ENCODE peak calls at places on chromosomes 13 and 19, in nine cellular contexts. A is PC-3, Q is OCI-LY7, U is GM23338, J is neural progenitor cell, E is hepatocyte, G is MM.1S, L is HCT116, K is SK-N-SH. F is an unnamed sample.

GRCh38 chr13:34153428-34154180 is 335.7 kb downstream of the RFC3 start:
- DNase-seq in J (no peak), L (no peak), U (peak), G (no peak), K (no peak), E (no peak), Q (no peak), A (no peak), F (no peak)

GRCh38 chr19:50718255-50719118 is 1.1 kb downstream of the SHANK1 start:
- DNase-seq in Q (no peak), A (no peak), K (peak), U (peak), E (no peak), L (no peak), J (peak), G (no peak), F (peak)

GRCh38 chr13:83880275-83881027 is 1.8 kb downstream of the SLITRK1 start:
- DNase-seq in A (no peak), L (no peak), K (no peak), Q (no peak), J (peak), G (no peak), U (peak), E (no peak), F (no peak)

GRCh38 chr19:8335343-8336071 is 7.6 kb downstream of the KANK3 start:
- DNase-seq in J (no peak), A (no peak), G (no peak), E (no peak), K (peak), L (no peak), Q (no peak), U (peak), F (peak)

GRCh38 chr13:40148103-40148502 is 492.6 kb downstream of the COG6 start:
- DNase-seq in J (no peak), K (no peak), L (no peak), A (no peak), G (no peak), U (no peak), Q (no peak), E (no peak), F (no peak)

GRCh38 chr19:56423985-56424353 is 19.8 kb downstream of the ZNF583 start:
- DNase-seq in A (no peak), Q (no peak), J (no peak), G (no peak), E (no peak), L (no peak), K (no peak), U (no peak), F (no peak)

GRCh38 chr19:19405919-19406877 is 723 bp downstream of the GATAD2A start:
- DNase-seq in K (peak), E (peak), J (peak), U (peak), Q (peak), L (no peak), G (peak), A (peak), F (peak)

GRCh38 chr13:111919826-111920225 is 147.1 kb upstream of the SOX1 start:
- DNase-seq in Q (no peak), A (no peak), K (no peak), J (no peak), G (no peak), U (no peak), E (no peak), L (no peak), F (no peak)

GRCh38 chr13:108917581-108917980 is 288.2 kb downstream of the MYO16 start:
- DNase-seq in Q (no peak), A (peak), U (no peak), K (no peak), L (no peak), E (no peak), G (no peak), J (no peak), F (peak)

GRCh38 chr19:48632692-48633147 is 4.5 kb downstream of the DBP start:
- DNase-seq in E (peak), J (no peak), A (no peak), U (no peak), K (no peak), L (no peak), G (peak), Q (no peak), F (peak)

GRCh38 chr13:91729859-91730258 is 331.4 kb downstream of the GPC5 start:
- DNase-seq in U (no peak), Q (no peak), L (no peak), E (no peak), K (no peak), A (no peak), J (no peak), G (no peak), F (no peak)

GRCh38 chr13:30107536-30108136 is 199.7 kb downstream of the KATNAL1 start:
- DNase-seq in U (no peak), E (no peak), J (no peak), L (no peak), Q (no peak), A (peak), K (no peak), G (no peak), F (peak)

GRCh38 chr13:105048685-105049084 is 1486.8 kb downstream of the EFNB2 start:
- DNase-seq in G (peak), J (no peak), E (no peak), L (no peak), U (no peak), K (no peak), A (no peak), Q (no peak), F (no peak)

GRCh38 chr19:40867701-40868100 is 14.3 kb downstream of the CYP2A7 start:
- DNase-seq in U (no peak), E (no peak), G (no peak), J (no peak), A (no peak), K (no peak), Q (no peak), L (no peak), F (no peak)

GRCh38 chr13:84445776-84446175 is 563.5 kb upstream of the SLITRK1 start:
- DNase-seq in J (no peak), E (no peak), A (no peak), G (no peak), L (no peak), K (no peak), Q (no peak), U (no peak), F (peak)

GRCh38 chr19:18677156-18677555 is 6.3 kb upstream of the CRTC1 start:
- DNase-seq in U (no peak), L (no peak), K (no peak), J (no peak), Q (no peak), A (no peak), G (no peak), E (no peak), F (no peak)

GRCh38 chr13:106187501-106187900 is 348.0 kb downstream of the EFNB2 start:
- DNase-seq in K (no peak), G (no peak), U (no peak), L (no peak), J (no peak), A (no peak), Q (no peak), E (no peak), F (no peak)

GRCh38 chr13:91544723-91545122 is 146.3 kb downstream of the GPC5 start:
- DNase-seq in U (peak), A (no peak), J (peak), L (no peak), E (peak), G (no peak), K (no peak), Q (no peak), F (no peak)

GRCh38 chr13:63124863-63125262 is 1709.2 kb upstream of the PCDH20 start:
- DNase-seq in A (peak), J (no peak), U (peak), G (peak), L (peak), E (peak), Q (peak), K (peak), F (peak)

GRCh38 chr13:29104461-29104860 is 284.3 kb downstream of the MTUS2 start:
- DNase-seq in U (no peak), L (no peak), E (no peak), Q (no peak), G (no peak), K (no peak), J (no peak), A (no peak), F (no peak)

GRCh38 chr19:35545855-35546381 is 492 bp downstream of the TMEM147 start:
- DNase-seq in L (no peak), J (no peak), G (peak), K (peak), U (peak), Q (peak), E (peak), A (peak), F (peak)

GRCh38 chr19:56101095-56101494 is 20.0 kb downstream of the ZNF787 start:
- DNase-seq in G (no peak), J (no peak), K (no peak), L (no peak), A (no peak), U (no peak), E (no peak), Q (no peak), F (no peak)

GRCh38 chr13:104847863-104848262 is 1687.6 kb downstream of the EFNB2 start:
- DNase-seq in U (no peak), Q (no peak), G (no peak), A (peak), J (no peak), K (no peak), L (no peak), E (no peak), F (no peak)

GRCh38 chr13:93254775-93255174 is 28.2 kb downstream of the GPC6 start:
- DNase-seq in J (no peak), L (no peak), Q (no peak), E (no peak), K (no peak), U (no peak), A (no peak), G (no peak), F (no peak)

GRCh38 chr13:25783076-25783475 is 268.7 kb downstream of the SHISA2 start:
- DNase-seq in L (no peak), G (no peak), E (no peak), U (no peak), K (no peak), Q (no peak), A (no peak), J (no peak), F (no peak)

GRCh38 chr19:16338470-16339360 is 14.1 kb downstream of the KLF2 start:
- DNase-seq in Q (peak), L (peak), E (no peak), G (no peak), A (peak), J (no peak), K (no peak), U (peak), F (peak)

GRCh38 chr13:101267656-101268055 is 148.7 kb downstream of the NALCN start:
- DNase-seq in A (peak), L (no peak), E (no peak), K (no peak), J (no peak), Q (no peak), U (no peak), G (no peak), F (peak)

GRCh38 chr13:80214521-80214941 is 126.4 kb downstream of the SPRY2 start:
- DNase-seq in J (no peak), Q (no peak), E (peak), A (no peak), L (no peak), K (peak), G (no peak), U (peak), F (no peak)

GRCh38 chr13:90769387-90769786 is 578.1 kb upstream of the MIR17HG start:
- DNase-seq in G (no peak), A (no peak), J (no peak), E (no peak), Q (no peak), L (no peak), K (no peak), U (no peak), F (no peak)

GRCh38 chr19:50639121-50640112 is at the start of gene SYT3:
- DNase-seq in U (peak), E (peak), Q (no peak), J (peak), G (peak), L (no peak), A (peak), K (peak), F (peak)

GRCh38 chr13:59230484-59231264 is 933.1 kb downstream of the DIAPH3 start:
- DNase-seq in Q (no peak), L (no peak), A (no peak), E (no peak), G (no peak), K (no peak), U (no peak), J (no peak), F (no peak)

GRCh38 chr19:13302521-13303270 is 152.5 kb downstream of the IER2 start:
- DNase-seq in E (no peak), J (peak), Q (no peak), U (peak), L (no peak), A (peak), K (no peak), G (no peak), F (peak)

GRCh38 chr13:100673831-100674362 is 698 bp downstream of the TMTC4 start:
- DNase-seq in K (no peak), G (peak), E (peak), A (peak), J (no peak), Q (peak), U (peak), L (peak), F (peak)

GRCh38 chr13:113816925-113817859 is 46.7 kb downstream of the GAS6 start:
- DNase-seq in E (peak), Q (peak), U (peak), L (peak), J (peak), A (peak), K (peak), G (peak), F (peak)
- TF ChIP-seq EZH2phosphoT487 in E (no peak), Q (no peak), U (no peak), L (no peak), J (no peak), A (no peak), K (no peak), G (no peak), F (no peak)

GRCh38 chr13:78121459-78122348 is 203.1 kb upstream of the EDNRB start:
- DNase-seq in U (peak), L (peak), G (peak), A (peak), K (peak), E (peak), Q (peak), J (peak), F (peak)
- H3K4me2 ChIP-seq in U (no peak), L (no peak), G (peak), A (peak), K (peak), E (peak), Q (no peak), J (no peak), F (peak)

GRCh38 chr13:98821372-98822237 is 69.1 kb upstream of the SLC15A1 start:
- DNase-seq in G (no peak), E (peak), A (no peak), J (no peak), L (no peak), Q (no peak), U (peak), K (peak), F (peak)
- TF ChIP-seq EZH2phosphoT487 in G (no peak), E (no peak), A (no peak), J (no peak), L (no peak), Q (no peak), U (no peak), K (no peak), F (no peak)

DNA sequence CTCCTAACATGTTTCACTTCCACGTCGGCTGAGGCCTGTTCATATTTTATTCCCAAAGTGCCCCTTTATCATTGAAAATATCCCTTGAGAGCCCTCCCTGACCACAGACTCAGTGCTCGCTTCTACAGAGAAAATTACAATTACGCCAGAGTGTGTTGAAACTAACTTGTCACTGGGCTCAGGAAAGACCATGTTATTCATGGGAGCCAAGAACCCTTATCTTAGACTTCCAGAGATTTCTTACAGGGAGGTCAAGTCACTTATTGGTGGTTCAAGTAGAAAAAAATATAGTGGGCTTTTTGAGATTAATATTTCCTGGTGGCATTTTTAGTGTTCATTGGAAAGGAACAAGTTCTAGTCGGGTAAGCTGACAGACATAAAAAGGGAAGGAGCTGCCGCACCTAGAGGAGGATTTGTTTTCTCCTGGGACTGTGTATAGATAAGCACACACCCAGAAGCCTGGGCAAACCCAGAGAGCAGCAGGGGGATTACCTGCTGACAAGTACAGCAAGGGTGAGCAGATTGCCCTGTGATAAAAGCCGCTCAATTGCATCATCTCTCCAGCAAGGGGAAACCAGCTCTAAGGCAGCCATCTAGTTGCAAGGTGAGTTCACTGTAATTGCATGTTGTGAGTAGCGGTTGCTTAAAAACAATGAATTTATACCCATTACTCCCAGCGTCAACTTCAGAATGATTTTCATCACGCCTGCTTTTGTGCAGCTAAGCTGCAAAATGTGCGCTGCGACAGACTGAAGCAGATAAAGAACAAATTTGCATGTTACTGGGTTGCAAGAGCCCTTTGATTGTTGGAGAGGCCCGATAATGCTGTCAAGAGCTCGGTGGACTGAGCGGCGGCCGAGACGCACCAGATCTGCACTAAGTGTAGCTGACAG is 46.2 kb downstream of the DCT start:
- DNase-seq in G (no peak), K (no peak), A (no peak), E (peak), L (no peak), J (peak), Q (no peak), U (peak), F (no peak)
- H3K4me2 ChIP-seq in G (no peak), K (no peak), A (no peak), E (peak), L (no peak), J (no peak), Q (no peak), U (no peak), F (no peak)

GRCh38 chr13:21336609-21337008 is 122.5 kb downstream of the ZDHHC20 start:
- DNase-seq in J (peak), K (no peak), G (no peak), U (no peak), Q (no peak), E (no peak), L (no peak), A (no peak), F (peak)

GRCh38 chr13:21342699-21343442 is 116.2 kb downstream of the ZDHHC20 start:
- DNase-seq in L (no peak), J (no peak), E (no peak), U (no peak), Q (no peak), A (no peak), K (no peak), G (no peak), F (no peak)

GRCh38 chr13:21338651-21339278 is 120.3 kb downstream of the ZDHHC20 start:
- DNase-seq in A (peak), Q (no peak), U (peak), G (no peak), J (peak), E (no peak), K (no peak), L (no peak), F (no peak)

GRCh38 chr13:21341637-21342422 is 117.3 kb downstream of the ZDHHC20 start:
- DNase-seq in L (no peak), U (no peak), J (no peak), G (no peak), A (no peak), K (no peak), E (no peak), Q (no peak), F (no peak)

DNA sequence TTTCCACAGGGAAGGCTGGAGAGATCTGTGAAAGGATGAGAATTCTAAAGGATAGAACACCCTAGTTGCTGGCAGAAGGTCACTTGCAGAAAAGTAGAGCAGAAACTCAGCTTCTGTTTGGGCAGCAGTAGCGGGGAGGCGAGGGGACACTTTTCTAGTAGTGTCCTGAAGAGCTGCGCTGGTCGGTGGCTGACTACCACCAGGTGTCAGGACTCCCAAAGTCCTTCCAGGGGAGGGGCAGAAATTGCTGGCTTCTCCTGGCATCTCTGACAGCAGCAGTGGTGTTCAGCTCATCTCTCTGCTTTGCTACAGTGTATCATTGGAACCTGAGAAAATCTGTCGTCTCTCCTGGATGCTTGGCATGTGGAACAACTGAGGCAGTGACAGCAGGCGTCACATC is 120.9 kb downstream of the ZDHHC20 start:
- DNase-seq in A (peak), Q (no peak), J (peak), G (no peak), K (no peak), E (no peak), L (no peak), U (peak), F (peak)
- TF ChIP-seq EZH2phosphoT487 in A (no peak), Q (no peak), J (no peak), G (no peak), K (no peak), E (no peak), L (no peak), U (no peak), F (no peak)

GRCh38 chr13:75416327-75417005 is 65.5 kb downstream of the TBC1D4 start:
- DNase-seq in A (no peak), J (no peak), Q (peak), G (no peak), E (no peak), K (no peak), L (no peak), U (peak), F (peak)

GRCh38 chr13:75417647-75418046 is 64.3 kb downstream of the TBC1D4 start:
- DNase-seq in E (no peak), L (no peak), Q (no peak), U (no peak), A (peak), J (no peak), K (no peak), G (no peak), F (no peak)

GRCh38 chr13:75415720-75416119 is 66.2 kb downstream of the TBC1D4 start:
- DNase-seq in Q (no peak), J (no peak), G (no peak), E (no peak), K (no peak), U (no peak), A (peak), L (no peak), F (peak)

GRCh38 chr13:75418186-75418843 is 63.7 kb downstream of the TBC1D4 start:
- DNase-seq in A (no peak), E (no peak), U (no peak), G (no peak), L (no peak), Q (no peak), K (no peak), J (no peak), F (no peak)

GRCh38 chr13:75417006-75417384 is 65.0 kb downstream of the TBC1D4 start:
- DNase-seq in J (no peak), K (no peak), G (no peak), A (peak), U (no peak), Q (no peak), L (no peak), E (no peak), F (peak)
- H3K4me2 ChIP-seq in J (no peak), K (no peak), G (no peak), A (peak), U (no peak), Q (peak), L (peak), E (no peak), F (no peak)

GRCh38 chr19:37975596-37976515 is 68.8 kb downstream of the SIPA1L3 start:
- DNase-seq in E (no peak), G (no peak), J (no peak), K (no peak), U (no peak), L (no peak), A (no peak), Q (no peak), F (no peak)
- TF ChIP-seq EZH2phosphoT487 in E (no peak), G (no peak), J (no peak), K (no peak), U (no peak), L (no peak), A (no peak), Q (no peak), F (no peak)

GRCh38 chr19:54420383-54421168 is 5.3 kb downstream of the TTYH1 start:
- DNase-seq in A (no peak), U (peak), J (peak), E (peak), Q (no peak), G (no peak), K (no peak), L (no peak), F (no peak)

GRCh38 chr19:54421169-54421516 is 5.9 kb downstream of the TTYH1 start:
- DNase-seq in J (no peak), L (no peak), E (no peak), K (no peak), U (no peak), G (no peak), Q (no peak), A (no peak), F (no peak)

GRCh38 chr19:54421521-54421920 is 6.3 kb downstream of the TTYH1 start:
- DNase-seq in L (no peak), G (no peak), Q (no peak), K (no peak), A (no peak), E (no peak), J (no peak), U (no peak), F (no peak)

GRCh38 chr19:54418930-54419800 is 3.9 kb downstream of the TTYH1 start:
- DNase-seq in Q (no peak), A (no peak), E (no peak), J (no peak), L (no peak), G (no peak), U (no peak), K (no peak), F (no peak)

GRCh38 chr19:54420068-54420382 is 4.8 kb downstream of the TTYH1 start:
- DNase-seq in K (no peak), L (no peak), J (no peak), U (no peak), A (no peak), E (no peak), G (no peak), Q (no peak), F (no peak)
- H3K4me2 ChIP-seq in K (no peak), L (no peak), J (peak), U (peak), A (no peak), E (peak), G (no peak), Q (no peak), F (no peak)